ENCODE peak calls at places on chromosomes 4 and X, in nine cellular contexts. N is nephron progenitor cell, Y is ascending aorta, F is endothelial cell, V is GM13977, P is mucosa of descending colon, T is spleen, U is stomach, I is RWPE1. B is an unnamed sample.

GRCh38 chrX:130086414-130087207 is 23.7 kb downstream of the ELF4 start:
- DNase-seq in N (no peak), Y (no peak), F (no peak), V (no peak), P (no peak), T (peak), U (no peak), I (no peak), B (no peak)

GRCh38 chr4:36815536-36815935 is 429.0 kb upstream of the NWD2 start:
- DNase-seq in N (no peak), Y (no peak), F (no peak), V (no peak), P (no peak), T (no peak), U (no peak), I (no peak), B (no peak)

GRCh38 chr4:176209535-176209934 is 14.2 kb upstream of the SPATA4 start:
- DNase-seq in N (no peak), Y (no peak), F (no peak), V (no peak), P (no peak), T (no peak), U (no peak), I (no peak), B (no peak)

GRCh38 chrX:39238017-39238416 is 436.8 kb downstream of the MID1IP1 start:
- DNase-seq in N (no peak), Y (no peak), F (no peak), V (no peak), P (no peak), T (no peak), U (no peak), I (no peak), B (no peak)

GRCh38 chr4:169770411-169770810 is 12.7 kb upstream of the HPF1 start:
- DNase-seq in N (no peak), Y (no peak), F (no peak), V (no peak), P (no peak), T (no peak), U (no peak), I (no peak), B (no peak)

GRCh38 chrX:119236599-119237525 is 777 bp downstream of the PGRMC1 start:
- DNase-seq in N (peak), Y (no peak), F (peak), V (no peak), P (peak), T (peak), U (peak), I (peak), B (no peak)

GRCh38 chr4:1012031-1012739 is 759 bp downstream of the FGFRL1 start:
- DNase-seq in N (peak), Y (no peak), F (no peak), V (no peak), P (peak), T (peak), U (peak), I (peak), B (no peak)

GRCh38 chrX:32873786-32874185 is 337.6 kb downstream of the DMD start:
- DNase-seq in N (no peak), Y (no peak), F (no peak), V (no peak), P (no peak), T (no peak), U (no peak), I (no peak), B (no peak)

GRCh38 chrX:44382871-44383270 is 39.4 kb upstream of the EFHC2 start:
- DNase-seq in N (no peak), Y (no peak), F (no peak), V (no peak), P (no peak), T (no peak), U (no peak), I (no peak), B (no peak)

GRCh38 chrX:143757375-143757774 is 36.8 kb upstream of the SPANXN2 start:
- DNase-seq in N (peak), Y (no peak), F (no peak), V (no peak), P (no peak), T (no peak), U (no peak), I (no peak), B (no peak)

GRCh38 chr4:99855677-99856076 is 38.5 kb downstream of the LAMTOR3 start:
- DNase-seq in N (no peak), Y (no peak), F (no peak), V (no peak), P (no peak), T (no peak), U (no peak), I (no peak), B (no peak)

GRCh38 chrX:10618911-10619310 is 1.5 kb downstream of the MID1 start:
- DNase-seq in N (peak), Y (no peak), F (no peak), V (no peak), P (peak), T (no peak), U (no peak), I (no peak), B (no peak)

GRCh38 chr4:39046243-39046642 is 14.0 kb upstream of the TMEM156 start:
- DNase-seq in N (no peak), Y (no peak), F (no peak), V (no peak), P (no peak), T (peak), U (no peak), I (peak), B (no peak)

DNA sequence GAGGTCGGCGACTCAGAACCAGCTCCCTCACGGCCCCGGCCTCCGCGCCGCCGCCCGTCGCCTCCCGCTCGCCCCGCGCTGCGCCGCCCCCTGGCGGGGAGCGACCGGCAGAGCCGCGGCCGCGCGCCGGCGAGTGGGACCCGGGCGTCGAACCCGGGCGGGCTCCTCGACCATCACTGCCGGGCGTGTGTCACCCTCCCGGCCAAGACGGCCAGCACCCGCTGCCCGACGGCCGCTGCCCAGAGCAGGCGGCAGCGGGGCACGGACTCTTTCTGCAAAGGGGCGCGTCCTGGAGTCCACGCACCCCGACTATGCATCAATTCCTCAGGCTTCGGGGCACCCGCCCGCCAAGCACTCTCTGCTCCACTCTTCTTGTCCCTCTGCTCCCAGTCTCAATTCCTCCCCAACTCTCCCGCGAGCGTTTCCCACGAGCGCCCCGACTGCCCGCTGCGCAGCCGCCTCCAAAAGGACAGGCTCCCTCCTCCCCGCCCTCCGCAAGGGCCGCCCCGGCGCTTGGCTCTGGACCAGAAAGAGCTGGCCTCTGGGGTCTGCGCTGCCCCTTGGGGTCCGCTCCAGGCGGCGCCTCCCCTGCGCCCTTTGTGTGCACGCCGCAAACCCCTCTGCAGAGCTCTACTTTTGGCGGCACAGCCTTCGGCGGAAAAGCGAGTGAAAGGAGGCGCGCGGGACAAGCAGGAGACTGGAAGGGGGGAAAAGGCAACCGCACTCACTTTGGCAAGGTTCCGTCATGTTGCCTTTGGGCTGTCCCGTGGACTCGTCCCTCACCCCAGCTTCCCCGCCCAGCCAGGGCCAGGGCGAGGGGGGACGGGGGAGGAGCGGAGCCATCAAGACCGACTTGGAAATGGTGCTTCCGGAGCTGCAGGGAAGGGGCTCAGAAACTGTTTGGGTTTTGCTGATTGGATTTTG is 1.1 kb downstream of the PDE5A start:
- DNase-seq in N (peak), Y (peak), F (peak), V (peak), P (peak), T (peak), U (peak), I (peak), B (no peak)
- TF ChIP-seq CTCF in N (no peak), Y (peak), F (peak), V (peak), P (peak), T (peak), U (no peak), I (peak), B (no peak)

DNA sequence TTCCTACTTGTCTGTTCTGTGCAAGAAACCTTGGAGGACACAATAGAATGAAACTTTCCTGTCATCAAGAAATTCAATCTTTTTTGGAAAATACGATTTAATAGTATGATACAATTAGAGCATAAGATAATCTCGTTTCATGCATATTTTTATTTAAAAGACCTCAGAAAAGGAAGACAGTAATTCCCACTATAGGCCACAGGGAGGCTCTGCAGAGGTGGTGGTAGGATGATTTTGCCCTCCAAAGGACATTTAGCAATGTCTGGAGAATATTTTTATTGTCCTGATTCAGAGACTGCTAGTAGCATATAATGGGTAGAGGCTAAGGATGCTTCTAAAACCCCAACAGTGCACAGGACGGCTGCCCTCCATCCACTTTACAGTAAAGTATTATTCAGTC is 68.7 kb downstream of the PAK3 start:
- DNase-seq in N (no peak), Y (no peak), F (peak), V (no peak), P (peak), T (no peak), U (no peak), I (no peak), B (no peak)
- TF ChIP-seq CTCF in N (peak), Y (peak), F (no peak), V (peak), P (no peak), T (peak), U (no peak), I (no peak), B (no peak)

DNA sequence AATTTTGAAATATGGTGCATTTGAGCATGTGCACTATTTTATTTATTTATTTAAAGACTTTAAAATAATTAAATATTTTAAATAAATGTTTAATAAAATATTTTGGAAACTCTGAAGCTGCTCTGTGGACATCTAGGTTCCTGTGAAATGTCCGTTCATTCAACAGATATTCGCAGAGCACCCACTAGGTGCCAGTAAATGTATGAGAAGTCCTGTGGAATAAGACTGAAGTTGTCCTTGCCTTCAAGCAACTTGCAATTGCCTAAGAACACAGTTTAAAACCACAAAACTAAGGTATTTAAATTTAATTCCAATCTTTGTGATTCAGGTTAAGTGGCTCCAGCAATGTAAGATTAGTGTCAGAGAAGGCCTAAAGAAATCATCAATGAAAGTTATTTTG is 306.7 kb downstream of the GBA3 start:
- DNase-seq in N (no peak), Y (no peak), F (no peak), V (no peak), P (no peak), T (no peak), U (no peak), I (no peak), B (no peak)
- TF ChIP-seq CTCF in N (no peak), Y (no peak), F (no peak), V (no peak), P (no peak), T (no peak), U (no peak), I (no peak), B (no peak)

GRCh38 chr4:71231753-71232420 is 106.9 kb upstream of the SLC4A4 start:
- DNase-seq in N (no peak), Y (no peak), F (no peak), V (no peak), P (no peak), T (no peak), U (no peak), I (no peak), B (no peak)

GRCh38 chr4:71231073-71231752 is 107.6 kb upstream of the SLC4A4 start:
- DNase-seq in N (peak), Y (peak), F (no peak), V (no peak), P (peak), T (no peak), U (peak), I (no peak), B (peak)

GRCh38 chr4:71230613-71231012 is 108.2 kb upstream of the SLC4A4 start:
- DNase-seq in N (peak), Y (no peak), F (no peak), V (no peak), P (peak), T (no peak), U (no peak), I (no peak), B (no peak)

GRCh38 chr4:71230258-71230594 is 108.6 kb upstream of the SLC4A4 start:
- DNase-seq in N (no peak), Y (no peak), F (no peak), V (no peak), P (peak), T (no peak), U (peak), I (no peak), B (no peak)

GRCh38 chr4:71229477-71230257 is 109.2 kb upstream of the SLC4A4 start:
- DNase-seq in N (peak), Y (no peak), F (peak), V (peak), P (peak), T (no peak), U (peak), I (peak), B (no peak)
- TF ChIP-seq CTCF in N (peak), Y (peak), F (peak), V (peak), P (peak), T (peak), U (no peak), I (peak), B (no peak)

DNA sequence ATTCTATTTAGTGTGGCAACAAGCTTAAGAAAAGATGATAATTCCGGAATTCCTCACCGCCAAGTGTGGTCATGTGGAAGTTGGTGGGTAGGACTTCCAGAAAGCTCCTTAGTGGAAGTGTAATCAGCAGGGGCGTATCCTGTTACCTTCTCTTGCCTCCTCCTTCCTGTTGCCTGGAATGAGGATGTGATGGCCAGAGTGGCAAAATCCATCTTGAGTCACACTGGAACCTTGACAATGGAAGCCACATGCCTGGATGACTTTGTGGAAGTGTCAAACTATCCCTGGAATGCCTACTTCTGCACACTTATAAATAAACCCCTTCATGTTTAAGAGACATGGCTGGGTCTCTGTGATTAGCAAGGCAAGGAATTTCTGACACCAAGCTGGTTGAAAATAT is 191.0 kb downstream of the PRDM5 start:
- DNase-seq in N (no peak), Y (no peak), F (peak), V (no peak), P (no peak), T (no peak), U (no peak), I (no peak), B (no peak)
- TF ChIP-seq CTCF in N (no peak), Y (no peak), F (no peak), V (no peak), P (no peak), T (no peak), U (no peak), I (no peak), B (no peak)

DNA sequence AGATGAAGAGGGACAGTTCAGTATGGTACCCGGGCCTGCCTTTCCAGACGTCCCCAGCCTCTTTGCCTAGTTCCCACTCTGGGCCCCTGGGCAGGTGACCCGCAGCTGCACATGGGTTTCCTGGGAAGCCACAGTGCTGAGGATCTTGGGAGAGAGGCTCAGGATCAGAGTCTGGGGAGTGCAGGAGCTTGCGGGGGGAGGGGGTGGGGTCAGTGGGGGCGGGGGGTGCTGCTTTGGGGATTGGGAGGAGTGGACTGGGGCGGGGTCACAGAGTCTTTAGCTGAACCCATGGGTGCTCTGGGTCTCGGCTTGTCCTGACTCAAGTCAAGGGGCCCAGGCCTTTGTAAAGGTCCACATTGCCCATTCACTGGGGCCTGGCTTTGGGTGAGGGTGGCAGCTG is 63.6 kb downstream of the TBL1X start:
- DNase-seq in N (no peak), Y (no peak), F (no peak), V (no peak), P (no peak), T (no peak), U (no peak), I (no peak), B (no peak)
- TF ChIP-seq CTCF in N (no peak), Y (no peak), F (no peak), V (no peak), P (no peak), T (no peak), U (no peak), I (no peak), B (no peak)

GRCh38 chr4:41428205-41428940 is 109.6 kb upstream of the LIMCH1 start:
- DNase-seq in N (no peak), Y (no peak), F (no peak), V (no peak), P (no peak), T (no peak), U (no peak), I (no peak), B (no peak)
- TF ChIP-seq CTCF in N (no peak), Y (no peak), F (no peak), V (no peak), P (no peak), T (no peak), U (no peak), I (no peak), B (no peak)

GRCh38 chr4:112245383-112245782 is 13.8 kb downstream of the AP1AR start:
- DNase-seq in N (no peak), Y (no peak), F (no peak), V (no peak), P (no peak), T (no peak), U (no peak), I (peak), B (no peak)
- TF ChIP-seq CTCF in N (no peak), Y (no peak), F (peak), V (no peak), P (no peak), T (no peak), U (no peak), I (no peak), B (no peak)

GRCh38 chrX:13092455-13092941 is 48.1 kb upstream of the FAM9C start:
- DNase-seq in N (no peak), Y (peak), F (no peak), V (peak), P (peak), T (peak), U (peak), I (no peak), B (no peak)
- TF ChIP-seq CTCF in N (no peak), Y (no peak), F (no peak), V (peak), P (no peak), T (peak), U (no peak), I (no peak), B (no peak)